ENCODE peak calls at places on chromosomes 12 and 14, in eight cellular contexts. U is NCI-H2107, X is cardiac septum, Q is HTR-8/SVneo, H is mesothelial cell of epicardium, R is neural progenitor cell, T is HS-27A, V is heart left ventricle. I is an unnamed sample.
A peak's percentile ranks its signal among the peaks of the same experiment; 100 is the strongest.

GRCh38 chr14:104579507-104579906 is at the start of gene C14orf180:
- DNase-seq in U (no peak), X (peak; percentile 85), Q (no peak), H (no peak), R (no peak), T (no peak), V (peak; percentile 87), I (no peak)

GRCh38 chr12:58176296-58176869 is 235.0 kb downstream of the ATP23 start:
- DNase-seq in U (no peak), X (no peak), Q (peak; percentile 14), H (peak; percentile 23), R (peak; percentile 78), T (peak; percentile 15), V (no peak), I (peak; percentile 73)

GRCh38 chr12:57674691-57675090 is 19.2 kb upstream of the OS9 start:
- DNase-seq in U (no peak), X (no peak), Q (no peak), H (no peak), R (no peak), T (no peak), V (no peak), I (no peak)

GRCh38 chr14:26402126-26402525 is 195.7 kb downstream of the NOVA1 start:
- DNase-seq in U (no peak), X (no peak), Q (no peak), H (no peak), R (no peak), T (no peak), V (no peak), I (no peak)

GRCh38 chr12:119780786-119781434 is 96.2 kb downstream of the CIT start:
- DNase-seq in U (peak; percentile 22), X (no peak), Q (peak; percentile 52), H (no peak), R (peak; percentile 55), T (no peak), V (no peak), I (peak; percentile 70)

GRCh38 chr12:4024701-4025419 is 151.7 kb upstream of the PARP11 start:
- DNase-seq in U (no peak), X (no peak), Q (no peak), H (no peak), R (peak; percentile 42), T (no peak), V (no peak), I (no peak)

GRCh38 chr12:27936196-27936595 is 36.3 kb downstream of the PTHLH start:
- DNase-seq in U (no peak), X (no peak), Q (no peak), H (no peak), R (peak; percentile 5), T (no peak), V (no peak), I (no peak)

GRCh38 chr14:104665663-104666522 is 23.5 kb upstream of the INF2 start:
- DNase-seq in U (no peak), X (no peak), Q (no peak), H (no peak), R (peak; percentile 95), T (no peak), V (no peak), I (no peak)

GRCh38 chr14:63893701-63894458 is 41.1 kb downstream of the SYNE2 start:
- DNase-seq in U (no peak), X (no peak), Q (peak; percentile 88), H (no peak), R (peak; percentile 34), T (peak; percentile 27), V (peak; percentile 61), I (no peak)

GRCh38 chr12:80356092-80356491 is 87.9 kb upstream of the PTPRQ start:
- DNase-seq in U (no peak), X (no peak), Q (no peak), H (no peak), R (no peak), T (no peak), V (no peak), I (no peak)

GRCh38 chr12:89040146-89040964 is 311.9 kb downstream of the DUSP6 start:
- DNase-seq in U (peak; percentile 77), X (no peak), Q (no peak), H (no peak), R (no peak), T (no peak), V (no peak), I (no peak)

GRCh38 chr14:64506751-64507150 is 2.2 kb downstream of the ZBTB1 start:
- DNase-seq in U (no peak), X (no peak), Q (no peak), H (no peak), R (no peak), T (no peak), V (no peak), I (no peak)

GRCh38 chr12:101832030-101832429 is 1.3 kb upstream of the GNPTAB start:
- DNase-seq in U (no peak), X (no peak), Q (no peak), H (no peak), R (no peak), T (no peak), V (no peak), I (no peak)

GRCh38 chr14:64550539-64551333 is 975 bp downstream of the PPP1R36 start:
- DNase-seq in U (no peak), X (no peak), Q (no peak), H (no peak), R (no peak), T (no peak), V (no peak), I (no peak)

GRCh38 chr12:10136637-10137205 is 6.7 kb upstream of the CLEC7A start:
- DNase-seq in U (no peak), X (no peak), Q (no peak), H (no peak), R (no peak), T (no peak), V (no peak), I (no peak)

GRCh38 chr12:59874781-59875180 is 279.0 kb downstream of the SLC16A7 start:
- DNase-seq in U (no peak), X (no peak), Q (no peak), H (no peak), R (no peak), T (no peak), V (no peak), I (peak; percentile 37)

GRCh38 chr12:122861586-122861970 is 26.3 kb downstream of the HIP1R start:
- DNase-seq in U (no peak), X (no peak), Q (no peak), H (no peak), R (no peak), T (no peak), V (no peak), I (no peak)

GRCh38 chr12:51922762-51923505 is 15.6 kb downstream of the ACVRL1 start:
- DNase-seq in U (no peak), X (peak; percentile 72), Q (no peak), H (no peak), R (no peak), T (no peak), V (no peak), I (no peak)

GRCh38 chr14:91796622-91797347 is 64.9 kb upstream of the CATSPERB start:
- DNase-seq in U (no peak), X (no peak), Q (no peak), H (no peak), R (no peak), T (no peak), V (no peak), I (no peak)

GRCh38 chr14:52900731-52901130 is 50.1 kb downstream of the FERMT2 start:
- DNase-seq in U (no peak), X (no peak), Q (no peak), H (no peak), R (no peak), T (no peak), V (no peak), I (no peak)

GRCh38 chr12:76967181-76967885 is 88.5 kb upstream of the CSRP2 start:
- DNase-seq in U (no peak), X (no peak), Q (no peak), H (no peak), R (no peak), T (no peak), V (no peak), I (no peak)

GRCh38 chr12:7121324-7121723 is 7.4 kb downstream of the RBP5 start:
- DNase-seq in U (no peak), X (no peak), Q (no peak), H (no peak), R (no peak), T (no peak), V (no peak), I (no peak)

GRCh38 chr12:91687052-91688017 is 458.3 kb downstream of the BTG1 start:
- DNase-seq in U (no peak), X (no peak), Q (no peak), H (no peak), R (no peak), T (no peak), V (no peak), I (no peak)

GRCh38 chr12:101738920-101739665 is at the start of gene SYCP3:
- DNase-seq in U (no peak), X (no peak), Q (no peak), H (no peak), R (no peak), T (no peak), V (no peak), I (no peak)

GRCh38 chr14:85934123-85934885 is 404.4 kb downstream of the FLRT2 start:
- DNase-seq in U (peak; percentile 31), X (no peak), Q (peak; percentile 5), H (no peak), R (no peak), T (no peak), V (no peak), I (peak; percentile 51)

GRCh38 chr12:30796891-30797371 is 42.2 kb upstream of the CAPRIN2 start:
- DNase-seq in U (no peak), X (no peak), Q (peak; percentile 41), H (no peak), R (peak; percentile 44), T (peak; percentile 51), V (no peak), I (no peak)

GRCh38 chr14:89603938-89604480 is 187.0 kb upstream of the FOXN3 start:
- DNase-seq in U (no peak), X (no peak), Q (no peak), H (no peak), R (no peak), T (no peak), V (no peak), I (no peak)

GRCh38 chr12:2653461-2653965 is 141.3 kb upstream of the FKBP4 start:
- DNase-seq in U (no peak), X (peak; percentile 24), Q (no peak), H (no peak), R (no peak), T (no peak), V (no peak), I (no peak)

GRCh38 chr14:68308695-68309094 is 484.2 kb downstream of the ZFP36L1 start:
- DNase-seq in U (no peak), X (no peak), Q (no peak), H (no peak), R (no peak), T (no peak), V (no peak), I (no peak)

GRCh38 chr12:81797100-81797499 is 38.0 kb upstream of the PPFIA2 start:
- DNase-seq in U (no peak), X (no peak), Q (no peak), H (no peak), R (peak; percentile 38), T (no peak), V (no peak), I (no peak)